ENCODE peak calls at places on chromosomes 4 and X, in six cellular contexts. B is IMR-90, Q is Peyer's patch, E is thoracic aorta, A is Calu3, R is heart right ventricle. N is an unnamed sample.

GRCh38 chr4:107153228-107153627 is 117.1 kb upstream of the DKK2 start:
- DNase-seq in B (no peak), Q (no peak), E (no peak), A (no peak), R (peak), N (no peak)

GRCh38 chr4:42483426-42484379 is 86.4 kb downstream of the SHISA3 start:
- DNase-seq in B (peak), Q (no peak), E (no peak), A (no peak), R (no peak), N (no peak)

GRCh38 chr4:47824844-47825243 is 13.0 kb downstream of the CORIN start:
- DNase-seq in B (no peak), Q (no peak), E (no peak), A (no peak), R (peak), N (no peak)

GRCh38 chr4:77802406-77802805 is 16.8 kb downstream of the CNOT6L start:
- DNase-seq in B (no peak), Q (no peak), E (no peak), A (no peak), R (no peak), N (no peak)

GRCh38 chr4:8433181-8433580 is 7.3 kb downstream of the ACOX3 start:
- DNase-seq in B (no peak), Q (no peak), E (no peak), A (no peak), R (no peak), N (no peak)

GRCh38 chr4:174316954-174317353 is 33.2 kb downstream of the CEP44 start:
- DNase-seq in B (peak), Q (no peak), E (no peak), A (no peak), R (no peak), N (no peak)

GRCh38 chrX:50470103-50471031 is at the start of gene DGKK:
- DNase-seq in B (no peak), Q (no peak), E (no peak), A (no peak), R (no peak), N (peak)

GRCh38 chr4:181046809-181047208 is 1196.4 kb upstream of the TENM3 start:
- DNase-seq in B (no peak), Q (no peak), E (no peak), A (no peak), R (no peak), N (no peak)

GRCh38 chrX:22164770-22165388 is 107.8 kb upstream of the CBLL2 start:
- DNase-seq in B (peak), Q (no peak), E (no peak), A (no peak), R (no peak), N (no peak)

GRCh38 chr4:86640469-86640868 is 46.4 kb downstream of the PTPN13 start:
- DNase-seq in B (peak), Q (no peak), E (no peak), A (no peak), R (no peak), N (no peak)

GRCh38 chrX:15882704-15883539 is 28.3 kb upstream of the AP1S2 start:
- DNase-seq in B (peak), Q (no peak), E (no peak), A (peak), R (no peak), N (no peak)

GRCh38 chrX:40945366-40945713 is 139.9 kb upstream of the USP9X start:
- DNase-seq in B (peak), Q (no peak), E (no peak), A (peak), R (peak), N (no peak)

GRCh38 chrX:129940721-129941120 is 34.8 kb downstream of the UTP14A start:
- DNase-seq in B (no peak), Q (no peak), E (no peak), A (no peak), R (no peak), N (no peak)

GRCh38 chr4:38889143-38889542 is 21.5 kb downstream of the FAM114A1 start:
- DNase-seq in B (peak), Q (no peak), E (no peak), A (no peak), R (no peak), N (no peak)

GRCh38 chr4:14897217-14897616 is 105.1 kb upstream of the CPEB2 start:
- DNase-seq in B (no peak), Q (no peak), E (no peak), A (no peak), R (no peak), N (no peak)

GRCh38 chrX:152601848-152602616 is 35.7 kb upstream of the GABRQ start:
- DNase-seq in B (no peak), Q (no peak), E (no peak), A (peak), R (no peak), N (no peak)
- TF ChIP-seq CTCF in B (no peak), Q (no peak), E (no peak), A (no peak), R (no peak), N (no peak)

GRCh38 chr4:68873218-68873502 is 57.4 kb downstream of the UGT2B10 start:
- DNase-seq in B (no peak), Q (no peak), E (no peak), A (no peak), R (no peak), N (no peak)
- TF ChIP-seq CTCF in B (no peak), Q (no peak), E (no peak), A (no peak), R (no peak), N (no peak)

GRCh38 chrX:12115377-12115776 is 22.9 kb upstream of the FRMPD4 start:
- DNase-seq in B (no peak), Q (no peak), E (no peak), A (peak), R (no peak), N (no peak)
- TF ChIP-seq CTCF in B (no peak), Q (no peak), E (no peak), A (peak), R (no peak), N (no peak)

GRCh38 chr4:101037938-101038413 is 309.4 kb downstream of the PPP3CA start:
- DNase-seq in B (peak), Q (no peak), E (no peak), A (no peak), R (peak), N (no peak)

GRCh38 chr4:101035522-101035921 is 311.8 kb downstream of the PPP3CA start:
- DNase-seq in B (no peak), Q (no peak), E (no peak), A (no peak), R (no peak), N (no peak)

GRCh38 chr4:101031971-101032370 is 315.4 kb downstream of the PPP3CA start:
- DNase-seq in B (no peak), Q (no peak), E (no peak), A (no peak), R (no peak), N (no peak)

GRCh38 chr4:101037249-101037648 is 310.1 kb downstream of the PPP3CA start:
- DNase-seq in B (no peak), Q (no peak), E (no peak), A (no peak), R (no peak), N (no peak)

DNA sequence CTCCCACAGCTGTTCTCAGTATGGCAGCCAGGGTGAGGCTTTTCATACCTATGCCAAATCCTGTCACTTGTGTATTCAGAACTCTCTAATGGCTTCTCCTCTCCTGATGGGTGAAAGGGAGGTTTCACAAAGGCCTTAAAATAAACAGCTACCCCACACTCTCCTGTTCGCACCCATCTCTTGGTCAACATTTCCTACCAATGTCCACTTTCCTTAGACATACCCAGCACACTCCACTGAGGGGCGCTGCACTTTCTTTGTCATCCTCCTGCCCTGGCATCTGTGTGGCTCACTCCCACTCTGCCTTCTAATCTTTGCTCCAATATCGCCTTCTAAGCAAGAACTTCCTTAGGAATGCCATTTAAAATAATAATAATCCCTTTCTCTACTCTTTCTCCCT is 313.3 kb downstream of the PPP3CA start:
- DNase-seq in B (no peak), Q (no peak), E (no peak), A (no peak), R (no peak), N (no peak)
- TF ChIP-seq CTCF in B (no peak), Q (no peak), E (no peak), A (no peak), R (no peak), N (no peak)